ENCODE peak calls at places on chromosomes 13 and 19, in four cellular contexts. One of them, this sample, is unnamed.

GRCh38 chr19:50797429-50798115 is 7.4 kb downstream of the ACP4 start:
- DNase-seq in A549: no peak
- DNase-seq in mucosa of descending colon: no peak
- DNase-seq in lung: no peak
- DNase-seq in this sample: no peak

GRCh38 chr19:11331502-11331901 is 8.0 kb downstream of the RAB3D start:
- DNase-seq in lung: no peak
- DNase-seq in A549: no peak
- DNase-seq in mucosa of descending colon: no peak
- DNase-seq in this sample: no peak

GRCh38 chr19:41726493-41726892 is 18.1 kb downstream of the CEACAM5 start:
- DNase-seq in lung: no peak
- DNase-seq in mucosa of descending colon: no peak
- DNase-seq in A549: no peak
- DNase-seq in this sample: no peak

GRCh38 chr19:46221981-46222610 is 7.4 kb upstream of the IGFL1 start:
- DNase-seq in mucosa of descending colon: no peak
- DNase-seq in A549: peak
- DNase-seq in lung: peak
- DNase-seq in this sample: peak

GRCh38 chr13:32045963-32046785 is 14.6 kb downstream of the FRY start:
- DNase-seq in lung: no peak
- DNase-seq in mucosa of descending colon: peak
- DNase-seq in A549: no peak
- DNase-seq in this sample: no peak

GRCh38 chr13:71979616-71980015 is 112.6 kb upstream of the DACH1 start:
- DNase-seq in mucosa of descending colon: peak
- DNase-seq in lung: no peak
- DNase-seq in A549: no peak
- DNase-seq in this sample: no peak

GRCh38 chr19:15869109-15869555 is 28.7 kb downstream of the CYP4F2 start:
- DNase-seq in A549: peak
- DNase-seq in mucosa of descending colon: peak
- DNase-seq in lung: peak
- DNase-seq in this sample: peak

GRCh38 chr19:13055213-13056051 is 47.2 kb downstream of the LYL1 start:
- DNase-seq in mucosa of descending colon: no peak
- DNase-seq in A549: no peak
- DNase-seq in lung: peak
- DNase-seq in this sample: no peak

GRCh38 chr13:89567025-89567424 is 1780.5 kb upstream of the MIR17HG start:
- DNase-seq in lung: no peak
- DNase-seq in A549: no peak
- DNase-seq in mucosa of descending colon: no peak
- DNase-seq in this sample: no peak

GRCh38 chr13:20313896-20314295 is 81.8 kb upstream of the GJB6 start:
- DNase-seq in mucosa of descending colon: no peak
- DNase-seq in A549: no peak
- DNase-seq in lung: no peak
- DNase-seq in this sample: no peak

GRCh38 chr19:45547965-45548609 is 36.5 kb downstream of the OPA3 start:
- DNase-seq in lung: no peak
- DNase-seq in A549: peak
- DNase-seq in mucosa of descending colon: peak
- DNase-seq in this sample: peak

GRCh38 chr19:42091300-42092266 is 15.6 kb downstream of the ZNF574 start:
- DNase-seq in mucosa of descending colon: peak
- DNase-seq in A549: no peak
- DNase-seq in lung: no peak
- DNase-seq in this sample: no peak

GRCh38 chr19:49533551-49534488 is 6.0 kb downstream of the RCN3 start:
- DNase-seq in mucosa of descending colon: peak
- DNase-seq in A549: peak
- DNase-seq in lung: peak
- DNase-seq in this sample: peak

GRCh38 chr19:13839938-13840750 is 36.8 kb upstream of the NANOS3 start:
- DNase-seq in mucosa of descending colon: peak
- DNase-seq in A549: no peak
- DNase-seq in lung: peak
- DNase-seq in this sample: no peak

GRCh38 chr19:1495799-1496713 is 5.1 kb downstream of the REEP6 start:
- DNase-seq in A549: no peak
- DNase-seq in mucosa of descending colon: no peak
- DNase-seq in lung: no peak
- DNase-seq in this sample: no peak

GRCh38 chr19:46022431-46023310 is at the start of gene PGLYRP1:
- DNase-seq in mucosa of descending colon: no peak
- DNase-seq in lung: no peak
- DNase-seq in A549: no peak
- DNase-seq in this sample: no peak

GRCh38 chr19:44587863-44588752 is 25.3 kb upstream of the IGSF23 start:
- DNase-seq in lung: no peak
- DNase-seq in A549: peak
- DNase-seq in mucosa of descending colon: no peak
- DNase-seq in this sample: no peak

GRCh38 chr13:55263045-55263444 is 1877.7 kb upstream of the PRR20A start:
- DNase-seq in mucosa of descending colon: no peak
- DNase-seq in A549: no peak
- DNase-seq in lung: no peak
- DNase-seq in this sample: no peak

GRCh38 chr13:62356977-62357376 is 941.3 kb upstream of the PCDH20 start:
- DNase-seq in lung: no peak
- DNase-seq in A549: no peak
- DNase-seq in mucosa of descending colon: no peak
- DNase-seq in this sample: no peak

GRCh38 chr13:98216135-98216565 is 39.1 kb upstream of the RNF113B start:
- DNase-seq in lung: peak
- DNase-seq in mucosa of descending colon: peak
- DNase-seq in A549: peak
- DNase-seq in this sample: no peak

GRCh38 chr19:43774103-43774939 is 6.5 kb downstream of the KCNN4 start:
- DNase-seq in A549: no peak
- DNase-seq in lung: peak
- DNase-seq in mucosa of descending colon: peak
- DNase-seq in this sample: no peak

GRCh38 chr13:51726446-51727185 is 77.3 kb downstream of the DHRS12 start:
- DNase-seq in lung: no peak
- DNase-seq in A549: no peak
- DNase-seq in mucosa of descending colon: no peak
- DNase-seq in this sample: no peak

GRCh38 chr13:87769445-87769844 is 98.3 kb downstream of the SLITRK5 start:
- DNase-seq in lung: no peak
- DNase-seq in mucosa of descending colon: no peak
- DNase-seq in A549: no peak
- DNase-seq in this sample: no peak

GRCh38 chr19:35135389-35135909 is 590 bp upstream of the LGI4 start:
- DNase-seq in mucosa of descending colon: peak
- DNase-seq in A549: peak
- DNase-seq in lung: peak
- DNase-seq in this sample: peak

GRCh38 chr13:21673592-21674270 is 2.9 kb downstream of the FGF9 start:
- DNase-seq in mucosa of descending colon: peak
- DNase-seq in A549: peak
- DNase-seq in lung: no peak
- DNase-seq in this sample: no peak

GRCh38 chr13:39565036-39565949 is 37.7 kb downstream of the LHFPL6 start:
- DNase-seq in A549: peak
- DNase-seq in lung: no peak
- DNase-seq in mucosa of descending colon: no peak
- DNase-seq in this sample: no peak

GRCh38 chr13:112783946-112784500 is 94.2 kb downstream of the ATP11A start:
- DNase-seq in mucosa of descending colon: no peak
- DNase-seq in A549: no peak
- DNase-seq in lung: peak
- DNase-seq in this sample: no peak

GRCh38 chr19:45913874-45914830 is at the start of gene NANOS2:
- DNase-seq in mucosa of descending colon: no peak
- DNase-seq in lung: no peak
- DNase-seq in A549: no peak
- DNase-seq in this sample: no peak

GRCh38 chr13:65314008-65314407 is 1916.1 kb downstream of the PCDH9 start:
- DNase-seq in mucosa of descending colon: no peak
- DNase-seq in A549: no peak
- DNase-seq in lung: no peak
- DNase-seq in this sample: no peak

GRCh38 chr13:87622921-87623320 is 48.2 kb upstream of the SLITRK5 start:
- DNase-seq in A549: no peak
- DNase-seq in mucosa of descending colon: no peak
- DNase-seq in lung: no peak
- DNase-seq in this sample: no peak

GRCh38 chr19:27393591-27393990 is 1819.4 kb downstream of the UQCRFS1 start:
- DNase-seq in lung: no peak
- DNase-seq in A549: no peak
- DNase-seq in mucosa of descending colon: no peak
- DNase-seq in this sample: no peak

GRCh38 chr13:32669030-32669646 is 82.9 kb downstream of the PDS5B start:
- DNase-seq in mucosa of descending colon: peak
- DNase-seq in lung: no peak
- DNase-seq in A549: peak
- DNase-seq in this sample: no peak

GRCh38 chr19:35841961-35842595 is 10.2 kb downstream of the NPHS1 start:
- DNase-seq in mucosa of descending colon: no peak
- DNase-seq in lung: no peak
- DNase-seq in A549: no peak
- DNase-seq in this sample: no peak

GRCh38 chr19:16525751-16526481 is 16.3 kb downstream of the CHERP start:
- DNase-seq in lung: no peak
- DNase-seq in mucosa of descending colon: no peak
- DNase-seq in A549: no peak
- DNase-seq in this sample: no peak

GRCh38 chr13:103839460-103839859 is 773.2 kb upstream of the SLC10A2 start:
- DNase-seq in lung: no peak
- DNase-seq in A549: no peak
- DNase-seq in mucosa of descending colon: no peak
- DNase-seq in this sample: no peak

GRCh38 chr19:30063184-30064020 is 121.4 kb downstream of the URI1 start:
- DNase-seq in mucosa of descending colon: no peak
- DNase-seq in A549: no peak
- DNase-seq in lung: no peak
- DNase-seq in this sample: no peak

DNA sequence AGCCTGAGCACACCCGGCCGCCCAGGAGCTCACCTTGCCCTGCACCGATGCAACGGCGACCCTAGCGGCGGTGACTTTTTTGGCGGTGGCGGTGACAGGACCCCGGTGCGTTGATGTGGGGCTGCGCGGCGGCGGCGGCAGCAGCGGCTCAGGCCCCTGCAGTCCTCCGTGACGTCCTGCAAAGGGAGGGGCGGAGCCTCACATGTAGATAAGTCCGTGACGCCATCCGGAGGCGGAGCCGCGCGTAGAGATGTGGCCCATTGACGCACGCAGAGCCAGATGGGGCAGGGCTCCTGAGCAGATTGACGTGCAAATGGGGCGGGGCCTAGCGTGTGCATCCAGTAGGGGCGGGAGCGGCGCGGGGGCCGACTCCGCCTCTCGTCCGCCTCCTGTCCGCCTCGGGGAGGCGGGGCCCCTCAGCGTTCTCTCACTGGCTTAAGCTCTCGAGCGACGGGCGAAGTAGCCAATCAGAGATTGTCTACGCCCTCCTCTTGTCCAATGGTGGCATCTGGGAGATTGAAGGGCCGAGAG is at the start of gene RAB3A:
- DNase-seq in mucosa of descending colon: peak
- DNase-seq in lung: peak
- DNase-seq in A549: peak
- DNase-seq in this sample: peak
- TF ChIP-seq CTCF in mucosa of descending colon: peak
- TF ChIP-seq CTCF in lung: no peak
- TF ChIP-seq CTCF in A549: no peak
- TF ChIP-seq CTCF in this sample: no peak

DNA sequence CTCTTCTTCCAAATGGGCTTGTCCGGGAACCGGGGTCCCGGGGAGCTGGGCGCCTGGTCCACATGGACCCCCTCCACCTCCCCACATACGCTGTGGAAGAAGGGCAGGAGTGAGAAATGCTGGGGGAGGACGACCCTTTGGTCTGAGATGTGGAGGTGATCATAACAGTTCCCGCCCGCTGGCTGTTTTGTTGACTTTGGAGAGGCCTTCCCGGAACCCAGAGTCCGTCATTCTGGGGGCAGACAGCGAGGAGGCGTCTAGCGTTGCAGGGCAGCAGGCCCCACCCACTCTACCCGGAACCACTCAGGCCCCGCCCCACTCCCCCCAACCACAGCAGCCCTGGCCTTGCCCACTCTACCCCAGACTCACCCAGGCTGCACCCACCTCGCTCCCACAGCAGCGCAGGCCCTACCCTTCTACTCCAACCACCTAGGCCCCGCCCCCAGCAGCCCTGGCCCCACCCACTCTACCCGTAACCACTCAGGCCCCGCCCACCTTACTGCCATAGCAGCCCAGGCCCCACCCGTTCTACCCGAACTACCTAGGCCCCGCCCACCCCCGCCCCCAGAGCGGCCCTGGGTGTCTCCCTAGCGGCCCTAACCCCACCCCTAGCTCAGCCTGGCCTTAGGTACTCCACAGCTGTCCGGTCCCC is 7.1 kb downstream of the GPR108 start:
- DNase-seq in lung: peak
- DNase-seq in A549: peak
- DNase-seq in mucosa of descending colon: peak
- DNase-seq in this sample: peak
- H3K4me3 ChIP-seq in lung: no peak
- H3K4me3 ChIP-seq in A549: no peak
- H3K4me3 ChIP-seq in mucosa of descending colon: no peak
- H3K4me3 ChIP-seq in this sample: peak

GRCh38 chr19:54189020-54189667 is at the start of gene MBOAT7:
- DNase-seq in lung: no peak
- DNase-seq in A549: no peak
- DNase-seq in mucosa of descending colon: no peak
- DNase-seq in this sample: no peak
- TF ChIP-seq CTCF in lung: no peak
- TF ChIP-seq CTCF in A549: peak
- TF ChIP-seq CTCF in mucosa of descending colon: no peak
- TF ChIP-seq CTCF in this sample: peak

DNA sequence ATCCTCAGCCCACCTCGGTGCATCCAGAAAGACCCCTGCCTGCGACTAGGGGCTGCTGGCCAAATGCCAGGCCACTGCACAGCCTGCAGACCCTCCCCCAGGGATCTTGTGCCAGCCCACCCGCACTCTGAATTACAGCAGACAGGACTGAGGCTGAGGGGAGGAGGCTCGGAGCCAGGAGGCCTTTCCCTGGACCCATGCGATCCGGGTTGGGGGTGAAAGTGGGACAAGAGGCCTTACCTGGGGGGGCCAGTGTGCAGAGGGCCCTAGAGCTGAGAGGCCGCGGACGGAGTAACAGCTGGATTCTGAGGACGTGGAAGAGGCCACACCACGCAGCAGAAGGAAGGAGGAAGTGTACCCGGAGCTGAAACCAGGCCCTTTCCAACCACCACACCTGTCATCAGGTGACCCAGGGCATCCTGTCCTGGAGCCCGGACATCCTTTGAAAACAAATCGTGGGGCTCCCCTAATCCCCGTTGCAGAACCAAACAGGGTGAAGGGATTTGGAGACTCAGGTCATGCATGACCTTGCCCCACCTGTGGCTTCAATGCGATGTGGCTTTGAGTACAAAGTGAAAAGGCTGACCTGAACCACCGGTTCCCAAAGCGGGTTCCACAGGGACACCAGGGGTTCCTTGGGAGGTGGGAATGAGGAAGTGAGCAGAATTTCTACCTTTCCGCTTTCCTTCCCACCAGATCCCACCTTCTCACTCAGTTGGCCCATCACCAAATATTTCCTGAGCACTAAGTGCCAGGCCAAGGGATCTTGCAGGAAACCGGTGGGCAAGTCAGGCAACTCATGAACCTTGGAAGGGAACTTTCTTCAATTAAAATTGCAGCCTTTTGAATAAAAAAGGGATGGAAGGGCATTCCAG is 828 bp downstream of the FUT6 start:
- DNase-seq in mucosa of descending colon: peak
- DNase-seq in A549: no peak
- DNase-seq in lung: no peak
- DNase-seq in this sample: no peak
- H3K4me3 ChIP-seq in mucosa of descending colon: peak
- H3K4me3 ChIP-seq in A549: no peak
- H3K4me3 ChIP-seq in lung: no peak
- H3K4me3 ChIP-seq in this sample: no peak